ENCODE peak calls at places on chromosomes 12 and 14, in nine cellular contexts. K, F, T, C, V, L, B, Y and Q are unnamed samples.

GRCh38 chr14:74941676-74942097 is 13.7 kb downstream of the PGF start:
- DNase-seq in K (peak), F (peak), T (no peak), C (peak), V (no peak), L (peak), B (peak), Y (peak), Q (peak)

GRCh38 chr12:47222592-47222959 is 142.8 kb upstream of the AMIGO2 start:
- DNase-seq in K (no peak), F (no peak), T (no peak), C (no peak), V (no peak), L (no peak), B (no peak), Y (no peak), Q (no peak)

GRCh38 chr12:70757830-70758493 is 120.7 kb upstream of the PTPRB start:
- DNase-seq in K (no peak), F (no peak), T (no peak), C (no peak), V (no peak), L (no peak), B (no peak), Y (no peak), Q (no peak)

GRCh38 chr14:44895716-44896115 is 66.0 kb downstream of the KLHL28 start:
- DNase-seq in K (no peak), F (no peak), T (peak), C (no peak), V (no peak), L (peak), B (peak), Y (no peak), Q (no peak)

GRCh38 chr12:27521066-27521465 is 2.9 kb upstream of the PPFIBP1 start:
- DNase-seq in K (peak), F (no peak), T (no peak), C (no peak), V (no peak), L (no peak), B (peak), Y (no peak), Q (no peak)

GRCh38 chr14:24971255-24971654 is 78.7 kb downstream of the STXBP6 start:
- DNase-seq in K (no peak), F (no peak), T (no peak), C (no peak), V (peak), L (no peak), B (no peak), Y (no peak), Q (no peak)

GRCh38 chr12:114952573-114953196 is 268.7 kb upstream of the TBX3 start:
- DNase-seq in K (peak), F (no peak), T (no peak), C (no peak), V (peak), L (peak), B (no peak), Y (no peak), Q (no peak)

GRCh38 chr14:32430326-32430725 is 101.2 kb downstream of the AKAP6 start:
- DNase-seq in K (no peak), F (no peak), T (no peak), C (no peak), V (no peak), L (no peak), B (peak), Y (no peak), Q (no peak)

GRCh38 chr12:119725523-119725922 is 57.6 kb downstream of the PRKAB1 start:
- DNase-seq in K (peak), F (no peak), T (no peak), C (no peak), V (no peak), L (no peak), B (no peak), Y (no peak), Q (no peak)

GRCh38 chr14:37124617-37125016 is 47.8 kb downstream of the SLC25A21 start:
- DNase-seq in K (no peak), F (no peak), T (no peak), C (no peak), V (no peak), L (peak), B (no peak), Y (no peak), Q (peak)

GRCh38 chr12:115485503-115485902 is 792.0 kb downstream of the MED13L start:
- DNase-seq in K (no peak), F (no peak), T (no peak), C (no peak), V (no peak), L (no peak), B (no peak), Y (no peak), Q (no peak)